ENCODE peak calls at places on chromosomes 6 and 20, in six cellular contexts. K, C, A, Z, J and S are unnamed samples.

GRCh38 chr6:41546866-41547798 is 951 bp downstream of the FOXP4 start:
- DNase-seq in A (peak; percentile 70), J (no peak), C (no peak), Z (peak; percentile 80), K (peak; percentile 60), S (no peak)

GRCh38 chr6:33840064-33840926 is 36.5 kb upstream of the MLN start:
- DNase-seq in J (peak; percentile 51), A (no peak), C (peak; percentile 96), Z (no peak), K (peak; percentile 94), S (peak; percentile 73)

GRCh38 chr20:49853640-49854039 is 41.0 kb downstream of the SLC9A8 start:
- DNase-seq in Z (peak; percentile 45), J (no peak), K (no peak), C (no peak), A (no peak), S (no peak)

GRCh38 chr6:169858935-169859351 is 107.5 kb downstream of the ERMARD start:
- DNase-seq in Z (no peak), K (no peak), C (no peak), A (peak; percentile 30), J (no peak), S (no peak)

GRCh38 chr20:48822879-48823385 is 4.9 kb downstream of the PREX1 start:
- DNase-seq in Z (no peak), K (no peak), C (no peak), A (no peak), J (peak; percentile 40), S (peak; percentile 70)

GRCh38 chr6:167150815-167151557 is 6.8 kb downstream of the GPR31 start:
- DNase-seq in Z (no peak), K (no peak), C (no peak), J (peak; percentile 86), A (no peak), S (no peak)

GRCh38 chr20:10060223-10060622 is 25.4 kb downstream of the ANKEF1 start:
- DNase-seq in A (no peak), J (no peak), C (no peak), K (no peak), Z (peak; percentile 17), S (no peak)

GRCh38 chr6:73696990-73697651 is 1.1 kb downstream of the CD109 start:
- DNase-seq in A (no peak), Z (no peak), J (no peak), K (no peak), C (no peak), S (no peak)

GRCh38 chr6:116840091-116840490 is 11.2 kb upstream of the GPRC6A start:
- DNase-seq in K (peak; percentile 30), Z (no peak), A (no peak), J (no peak), C (no peak), S (peak; percentile 6)

GRCh38 chr6:27768556-27768955 is 143.6 kb downstream of the OR2B2 start:
- DNase-seq in A (no peak), Z (no peak), J (no peak), C (no peak), K (no peak), S (no peak)

GRCh38 chr6:3157151-3157933 is at the start of gene TUBB2A:
- DNase-seq in J (no peak), A (peak; percentile 90), Z (peak; percentile 98), C (peak; percentile 56), K (peak; percentile 93), S (peak; percentile 40)

GRCh38 chr20:5095931-5096330 is 23.8 kb downstream of the PCNA start:
- DNase-seq in C (no peak), J (no peak), A (no peak), Z (no peak), K (no peak), S (no peak)

GRCh38 chr6:149467265-149467664 is 17.5 kb downstream of the ZC3H12D start:
- DNase-seq in J (no peak), A (no peak), K (no peak), C (no peak), Z (no peak), S (no peak)

GRCh38 chr20:49814057-49814675 is 1.5 kb downstream of the SLC9A8 start:
- DNase-seq in J (no peak), K (no peak), Z (no peak), A (no peak), C (no peak), S (peak; percentile 75)

GRCh38 chr6:34145161-34146020 is 496 bp downstream of the GRM4 start:
- DNase-seq in K (peak; percentile 21), J (no peak), C (no peak), Z (peak; percentile 78), A (peak; percentile 80), S (peak; percentile 8)

GRCh38 chr6:81241717-81242116 is 510.8 kb downstream of the TENT5A start:
- DNase-seq in Z (peak; percentile 23), C (peak; percentile 38), J (no peak), A (no peak), K (no peak), S (no peak)

GRCh38 chr6:422423-423061 is 31.0 kb downstream of the IRF4 start:
- DNase-seq in C (peak; percentile 96), A (no peak), K (no peak), J (no peak), Z (no peak), S (peak; percentile 20)

GRCh38 chr20:20207291-20207690 is 155.0 kb downstream of the CFAP61 start:
- DNase-seq in C (no peak), A (no peak), Z (peak; percentile 51), J (no peak), K (no peak), S (no peak)

GRCh38 chr20:63182425-63182824 is 33.5 kb downstream of the YTHDF1 start:
- DNase-seq in K (no peak), Z (no peak), J (no peak), C (no peak), A (no peak), S (no peak)

GRCh38 chr6:2999005-2999620 is 581 bp upstream of the NQO2 start:
- DNase-seq in J (no peak), A (no peak), C (peak; percentile 93), K (no peak), Z (no peak), S (peak; percentile 45)

GRCh38 chr20:31747640-31748039 is 8.6 kb downstream of the TPX2 start:
- DNase-seq in J (no peak), K (no peak), Z (peak; percentile 49), C (no peak), A (no peak), S (no peak)

GRCh38 chr6:41498968-41499599 is 47.1 kb upstream of the FOXP4 start:
- DNase-seq in Z (no peak), J (no peak), A (no peak), C (peak; percentile 93), K (no peak), S (no peak)

GRCh38 chr6:44102527-44102926 is 24.7 kb downstream of the MRPL14 start:
- DNase-seq in Z (no peak), K (no peak), C (no peak), A (no peak), J (no peak), S (no peak)

GRCh38 chr6:68007717-68008116 is 627.4 kb upstream of the ADGRB3 start:
- DNase-seq in A (no peak), J (no peak), C (no peak), Z (no peak), K (no peak), S (no peak)

GRCh38 chr6:133487174-133487573 is 246.0 kb downstream of the EYA4 start:
- DNase-seq in A (no peak), K (no peak), Z (no peak), C (no peak), J (no peak), S (no peak)

GRCh38 chr6:17343215-17343614 is 50.2 kb upstream of the CAP2 start:
- DNase-seq in A (no peak), K (no peak), J (no peak), Z (no peak), C (no peak), S (no peak)

GRCh38 chr6:85679445-85680123 is 36.9 kb upstream of the SYNCRIP start:
- DNase-seq in Z (no peak), J (no peak), A (no peak), K (peak; percentile 21), C (no peak), S (no peak)

GRCh38 chr20:17786221-17786718 is 86.5 kb downstream of the BANF2 start:
- DNase-seq in C (no peak), A (no peak), J (no peak), Z (no peak), K (no peak), S (no peak)

GRCh38 chr6:128368213-128369000 is 152.0 kb downstream of the PTPRK start:
- DNase-seq in C (no peak), K (no peak), A (no peak), Z (no peak), J (no peak), S (no peak)

GRCh38 chr6:32763417-32763816 is at the start of gene HLA-DQB2:
- DNase-seq in Z (no peak), J (no peak), C (no peak), K (no peak), A (no peak), S (no peak)

GRCh38 chr6:79111549-79111948 is 33.5 kb upstream of the PHIP start:
- DNase-seq in A (no peak), Z (no peak), K (no peak), C (no peak), J (no peak), S (no peak)

GRCh38 chr20:12306107-12306506 is 388.4 kb downstream of the BTBD3 start:
- DNase-seq in Z (no peak), K (no peak), J (no peak), A (no peak), C (no peak), S (no peak)

GRCh38 chr6:37698264-37699137 is 818 bp upstream of the MDGA1 start:
- DNase-seq in J (no peak), K (peak; percentile 34), Z (peak; percentile 90), A (peak; percentile 82), C (no peak), S (no peak)
- TF ChIP-seq GABPA in J (no peak), K (peak; percentile 37), Z (no peak), A (no peak), C (no peak), S (no peak)

GRCh38 chr20:58665606-58666005 is 14.5 kb downstream of the STX16 start:
- DNase-seq in J (no peak), K (no peak), A (peak; percentile 34), C (no peak), Z (no peak), S (no peak)
- TF ChIP-seq GABPA in J (no peak), K (no peak), A (no peak), C (no peak), Z (no peak), S (no peak)

GRCh38 chr6:42618686-42619085 is 54.9 kb downstream of the UBR2 start:
- DNase-seq in K (no peak), Z (no peak), J (no peak), A (no peak), C (no peak), S (no peak)
- TF ChIP-seq GABPA in K (no peak), Z (no peak), J (no peak), A (no peak), C (no peak), S (no peak)

GRCh38 chr20:46190796-46191540 is 72.9 kb downstream of the CD40 start:
- DNase-seq in J (no peak), Z (no peak), K (no peak), A (no peak), C (no peak), S (no peak)
- TF ChIP-seq GABPA in J (no peak), Z (no peak), K (no peak), A (no peak), C (no peak), S (no peak)

DNA sequence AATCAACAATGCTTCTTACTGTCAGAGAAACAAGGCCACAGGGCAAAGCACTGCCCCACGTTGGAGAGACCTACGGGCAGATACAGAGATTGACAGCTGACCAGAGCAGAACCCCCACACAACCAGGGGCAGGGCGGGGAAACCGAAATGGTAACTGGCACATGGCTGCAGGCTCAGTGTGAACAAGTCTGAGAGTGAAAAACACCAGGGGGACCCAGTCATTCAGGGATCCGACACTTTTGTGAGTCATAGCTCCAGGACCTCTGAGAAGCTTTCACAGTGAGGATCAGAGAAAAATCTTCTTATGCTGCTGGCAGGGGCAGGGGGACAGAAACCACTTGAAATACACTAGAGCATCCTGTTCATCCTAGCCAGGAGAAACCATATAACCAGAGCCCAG is 254.2 kb downstream of the C6orf118 start:
- DNase-seq in Z (no peak), C (no peak), A (no peak), K (no peak), J (no peak), S (no peak)
- TF ChIP-seq GABPA in Z (no peak), C (no peak), A (no peak), K (no peak), J (no peak), S (no peak)